ENCODE peak calls at places on chromosomes 4 and X, in eight cellular contexts. One of them, this sample, is unnamed. For H3K4me1, the result is how much of the 10 kb centered on the place peaks cover.

GRCh38 chrX:132480581-132481203 is 8.1 kb downstream of the MBNL3 start:
- DNase-seq in aorta: no peak
- DNase-seq in SK-N-SH: no peak
- DNase-seq in lung: peak
- DNase-seq in GM23248: peak
- DNase-seq in neural progenitor cell: no peak
- DNase-seq in mesenchymal stem cell: peak
- DNase-seq in gastrocnemius medialis: peak
- DNase-seq in this sample: peak

GRCh38 chr4:121182296-121182695 is 18.2 kb upstream of the TNIP3 start:
- DNase-seq in aorta: no peak
- DNase-seq in SK-N-SH: no peak
- DNase-seq in lung: no peak
- DNase-seq in GM23248: peak
- DNase-seq in neural progenitor cell: no peak
- DNase-seq in mesenchymal stem cell: peak
- DNase-seq in gastrocnemius medialis: no peak
- DNase-seq in this sample: peak

GRCh38 chr4:108166038-108166437 is 2.7 kb downstream of the LEF1 start:
- DNase-seq in aorta: no peak
- DNase-seq in SK-N-SH: no peak
- DNase-seq in lung: no peak
- DNase-seq in GM23248: no peak
- DNase-seq in neural progenitor cell: peak
- DNase-seq in mesenchymal stem cell: no peak
- DNase-seq in gastrocnemius medialis: no peak
- DNase-seq in this sample: no peak

GRCh38 chr4:130479020-130479419 is 1383.1 kb downstream of the C4orf33 start:
- DNase-seq in aorta: no peak
- DNase-seq in SK-N-SH: no peak
- DNase-seq in lung: no peak
- DNase-seq in GM23248: peak
- DNase-seq in neural progenitor cell: no peak
- DNase-seq in mesenchymal stem cell: no peak
- DNase-seq in gastrocnemius medialis: no peak
- DNase-seq in this sample: no peak

GRCh38 chr4:159382875-159383568 is 280.1 kb downstream of the RAPGEF2 start:
- DNase-seq in aorta: no peak
- DNase-seq in SK-N-SH: no peak
- DNase-seq in lung: no peak
- DNase-seq in GM23248: no peak
- DNase-seq in neural progenitor cell: peak
- DNase-seq in mesenchymal stem cell: peak
- DNase-seq in gastrocnemius medialis: no peak
- DNase-seq in this sample: no peak

GRCh38 chr4:25913056-25913850 is 767 bp upstream of the SMIM20 start:
- DNase-seq in aorta: peak
- DNase-seq in SK-N-SH: peak
- DNase-seq in lung: peak
- DNase-seq in GM23248: no peak
- DNase-seq in neural progenitor cell: peak
- DNase-seq in mesenchymal stem cell: no peak
- DNase-seq in gastrocnemius medialis: peak
- DNase-seq in this sample: peak

GRCh38 chrX:20224814-20225487 is 41.8 kb downstream of the RPS6KA3 start:
- DNase-seq in aorta: no peak
- DNase-seq in SK-N-SH: no peak
- DNase-seq in lung: no peak
- DNase-seq in GM23248: peak
- DNase-seq in neural progenitor cell: no peak
- DNase-seq in mesenchymal stem cell: no peak
- DNase-seq in gastrocnemius medialis: no peak
- DNase-seq in this sample: no peak

GRCh38 chr4:3122081-3122563 is 47.6 kb downstream of the HTT start:
- DNase-seq in aorta: no peak
- DNase-seq in SK-N-SH: no peak
- DNase-seq in lung: no peak
- DNase-seq in GM23248: peak
- DNase-seq in neural progenitor cell: no peak
- DNase-seq in mesenchymal stem cell: peak
- DNase-seq in gastrocnemius medialis: no peak
- DNase-seq in this sample: no peak

GRCh38 chr4:124590480-124590879 is 122.1 kb downstream of the ANKRD50 start:
- DNase-seq in aorta: no peak
- DNase-seq in SK-N-SH: no peak
- DNase-seq in lung: no peak
- DNase-seq in GM23248: no peak
- DNase-seq in neural progenitor cell: no peak
- DNase-seq in mesenchymal stem cell: no peak
- DNase-seq in gastrocnemius medialis: no peak
- DNase-seq in this sample: no peak

GRCh38 chr4:166435449-166435848 is 562.4 kb downstream of the TLL1 start:
- DNase-seq in aorta: no peak
- DNase-seq in SK-N-SH: no peak
- DNase-seq in lung: no peak
- DNase-seq in GM23248: peak
- DNase-seq in neural progenitor cell: no peak
- DNase-seq in mesenchymal stem cell: peak
- DNase-seq in gastrocnemius medialis: no peak
- DNase-seq in this sample: no peak

GRCh38 chr4:1629704-1630093 is 54.4 kb downstream of the FAM53A start:
- DNase-seq in aorta: no peak
- DNase-seq in SK-N-SH: no peak
- DNase-seq in lung: no peak
- DNase-seq in GM23248: no peak
- DNase-seq in neural progenitor cell: no peak
- DNase-seq in mesenchymal stem cell: no peak
- DNase-seq in gastrocnemius medialis: no peak
- DNase-seq in this sample: no peak

GRCh38 chr4:77473509-77473908 is 132.1 kb upstream of the CXCL13 start:
- DNase-seq in aorta: no peak
- DNase-seq in SK-N-SH: peak
- DNase-seq in lung: no peak
- DNase-seq in GM23248: peak
- DNase-seq in neural progenitor cell: peak
- DNase-seq in mesenchymal stem cell: no peak
- DNase-seq in gastrocnemius medialis: no peak
- DNase-seq in this sample: no peak

GRCh38 chr4:183828125-183828524 is 77.0 kb upstream of the STOX2 start:
- DNase-seq in aorta: no peak
- DNase-seq in SK-N-SH: no peak
- DNase-seq in lung: no peak
- DNase-seq in GM23248: no peak
- DNase-seq in neural progenitor cell: no peak
- DNase-seq in mesenchymal stem cell: no peak
- DNase-seq in gastrocnemius medialis: no peak
- DNase-seq in this sample: no peak
- H3K27ac ChIP-seq in aorta: no peak
- H3K27ac ChIP-seq in SK-N-SH: no peak
- H3K27ac ChIP-seq in lung: no peak
- H3K27ac ChIP-seq in GM23248: no peak
- H3K27ac ChIP-seq in neural progenitor cell: no peak
- H3K27ac ChIP-seq in mesenchymal stem cell: no peak
- H3K27ac ChIP-seq in gastrocnemius medialis: no peak
- H3K27ac ChIP-seq in this sample: no peak

GRCh38 chr4:40846556-40846955 is 96.8 kb downstream of the NSUN7 start:
- DNase-seq in aorta: no peak
- DNase-seq in SK-N-SH: no peak
- DNase-seq in lung: no peak
- DNase-seq in GM23248: no peak
- DNase-seq in neural progenitor cell: no peak
- DNase-seq in mesenchymal stem cell: no peak
- DNase-seq in gastrocnemius medialis: no peak
- DNase-seq in this sample: no peak

GRCh38 chr4:40845136-40845910 is 95.6 kb downstream of the NSUN7 start:
- DNase-seq in aorta: no peak
- DNase-seq in SK-N-SH: no peak
- DNase-seq in lung: no peak
- DNase-seq in GM23248: no peak
- DNase-seq in neural progenitor cell: no peak
- DNase-seq in mesenchymal stem cell: no peak
- DNase-seq in gastrocnemius medialis: no peak
- DNase-seq in this sample: peak

GRCh38 chr4:40848251-40848650 is 98.5 kb downstream of the NSUN7 start:
- DNase-seq in aorta: no peak
- DNase-seq in SK-N-SH: no peak
- DNase-seq in lung: no peak
- DNase-seq in GM23248: no peak
- DNase-seq in neural progenitor cell: peak
- DNase-seq in mesenchymal stem cell: no peak
- DNase-seq in gastrocnemius medialis: no peak
- DNase-seq in this sample: no peak

GRCh38 chr4:40850496-40850895 is 100.7 kb downstream of the NSUN7 start:
- DNase-seq in aorta: no peak
- DNase-seq in SK-N-SH: no peak
- DNase-seq in lung: no peak
- DNase-seq in GM23248: no peak
- DNase-seq in neural progenitor cell: no peak
- DNase-seq in mesenchymal stem cell: no peak
- DNase-seq in gastrocnemius medialis: no peak
- DNase-seq in this sample: no peak

DNA sequence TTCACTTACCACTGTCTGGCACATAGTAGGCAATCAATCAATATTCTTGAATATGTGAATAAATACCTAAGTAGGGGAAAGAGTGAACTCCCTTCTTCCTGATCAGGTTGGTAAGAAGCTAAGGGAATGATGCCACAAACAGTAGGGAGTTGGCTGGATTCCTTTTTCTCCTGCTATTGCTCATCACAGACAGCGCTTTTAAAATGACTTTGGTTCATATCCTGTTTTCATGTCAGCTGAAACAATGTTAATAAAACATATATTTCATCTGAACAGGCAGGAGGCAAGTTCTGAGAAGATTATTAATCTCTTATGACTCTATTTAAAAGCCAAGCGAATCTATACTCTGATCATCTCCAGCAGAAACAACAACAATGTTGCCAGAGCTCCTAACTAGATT is 99.2 kb downstream of the NSUN7 start:
- DNase-seq in aorta: no peak
- DNase-seq in SK-N-SH: no peak
- DNase-seq in lung: no peak
- DNase-seq in GM23248: peak
- DNase-seq in neural progenitor cell: no peak
- DNase-seq in mesenchymal stem cell: no peak
- DNase-seq in gastrocnemius medialis: no peak
- DNase-seq in this sample: no peak
- H3K4me1 ChIP-seq in aorta: under half
- H3K4me1 ChIP-seq in SK-N-SH: under half
- H3K4me1 ChIP-seq in lung: under half
- H3K4me1 ChIP-seq in GM23248: under half
- H3K4me1 ChIP-seq in neural progenitor cell: under half
- H3K4me1 ChIP-seq in mesenchymal stem cell: under half
- H3K4me1 ChIP-seq in gastrocnemius medialis: under half
- H3K4me1 ChIP-seq in this sample: under half

GRCh38 chr4:7382634-7383014 is 52.1 kb downstream of the PSAPL1 start:
- DNase-seq in aorta: peak
- DNase-seq in SK-N-SH: peak
- DNase-seq in lung: no peak
- DNase-seq in GM23248: no peak
- DNase-seq in neural progenitor cell: no peak
- DNase-seq in mesenchymal stem cell: no peak
- DNase-seq in gastrocnemius medialis: no peak
- DNase-seq in this sample: no peak
- H3K4me3 ChIP-seq in aorta: no peak
- H3K4me3 ChIP-seq in SK-N-SH: no peak
- H3K4me3 ChIP-seq in lung: no peak
- H3K4me3 ChIP-seq in GM23248: no peak
- H3K4me3 ChIP-seq in neural progenitor cell: no peak
- H3K4me3 ChIP-seq in mesenchymal stem cell: no peak
- H3K4me3 ChIP-seq in gastrocnemius medialis: no peak
- H3K4me3 ChIP-seq in this sample: no peak

GRCh38 chrX:9522756-9523155 is 57.9 kb downstream of the TBL1X start:
- DNase-seq in aorta: no peak
- DNase-seq in SK-N-SH: no peak
- DNase-seq in lung: no peak
- DNase-seq in GM23248: no peak
- DNase-seq in neural progenitor cell: no peak
- DNase-seq in mesenchymal stem cell: no peak
- DNase-seq in gastrocnemius medialis: no peak
- DNase-seq in this sample: no peak

GRCh38 chrX:9518896-9519295 is 54.0 kb downstream of the TBL1X start:
- DNase-seq in aorta: no peak
- DNase-seq in SK-N-SH: no peak
- DNase-seq in lung: no peak
- DNase-seq in GM23248: no peak
- DNase-seq in neural progenitor cell: no peak
- DNase-seq in mesenchymal stem cell: no peak
- DNase-seq in gastrocnemius medialis: no peak
- DNase-seq in this sample: no peak

GRCh38 chrX:9517062-9517461 is 52.2 kb downstream of the TBL1X start:
- DNase-seq in aorta: no peak
- DNase-seq in SK-N-SH: no peak
- DNase-seq in lung: no peak
- DNase-seq in GM23248: no peak
- DNase-seq in neural progenitor cell: no peak
- DNase-seq in mesenchymal stem cell: no peak
- DNase-seq in gastrocnemius medialis: no peak
- DNase-seq in this sample: no peak

GRCh38 chrX:9519546-9520210 is 54.8 kb downstream of the TBL1X start:
- DNase-seq in aorta: no peak
- DNase-seq in SK-N-SH: no peak
- DNase-seq in lung: no peak
- DNase-seq in GM23248: peak
- DNase-seq in neural progenitor cell: no peak
- DNase-seq in mesenchymal stem cell: no peak
- DNase-seq in gastrocnemius medialis: peak
- DNase-seq in this sample: no peak

GRCh38 chrX:9520211-9520590 is 55.3 kb downstream of the TBL1X start:
- DNase-seq in aorta: no peak
- DNase-seq in SK-N-SH: no peak
- DNase-seq in lung: no peak
- DNase-seq in GM23248: no peak
- DNase-seq in neural progenitor cell: no peak
- DNase-seq in mesenchymal stem cell: no peak
- DNase-seq in gastrocnemius medialis: no peak
- DNase-seq in this sample: no peak
- H3K27ac ChIP-seq in aorta: no peak
- H3K27ac ChIP-seq in SK-N-SH: no peak
- H3K27ac ChIP-seq in lung: no peak
- H3K27ac ChIP-seq in GM23248: no peak
- H3K27ac ChIP-seq in neural progenitor cell: no peak
- H3K27ac ChIP-seq in mesenchymal stem cell: no peak
- H3K27ac ChIP-seq in gastrocnemius medialis: no peak
- H3K27ac ChIP-seq in this sample: no peak

DNA sequence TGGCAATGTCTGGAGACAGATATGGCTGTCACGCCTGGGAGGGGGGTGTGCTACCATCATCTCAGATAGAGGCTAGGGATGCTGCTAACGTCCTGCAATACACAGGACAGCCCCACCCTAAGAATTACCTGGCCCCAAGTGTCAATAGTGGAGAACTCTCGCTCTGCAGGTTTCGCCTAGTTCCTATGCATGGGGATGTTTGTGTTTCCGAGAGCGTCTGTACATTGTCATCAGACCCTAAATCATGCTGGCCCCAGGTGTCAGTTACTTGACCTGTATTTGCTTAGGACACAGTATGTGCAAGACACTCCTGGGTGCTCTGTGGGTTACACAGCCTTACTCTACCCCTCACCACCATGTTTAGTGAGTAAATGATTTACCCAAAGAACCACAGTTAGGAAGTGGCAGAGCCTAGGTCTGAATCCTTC is 90.8 kb downstream of the AFF1 start:
- DNase-seq in aorta: no peak
- DNase-seq in SK-N-SH: no peak
- DNase-seq in lung: no peak
- DNase-seq in GM23248: no peak
- DNase-seq in neural progenitor cell: no peak
- DNase-seq in mesenchymal stem cell: no peak
- DNase-seq in gastrocnemius medialis: no peak
- DNase-seq in this sample: no peak
- H3K4me1 ChIP-seq in aorta: under half
- H3K4me1 ChIP-seq in SK-N-SH: under half
- H3K4me1 ChIP-seq in lung: half or more
- H3K4me1 ChIP-seq in GM23248: under half
- H3K4me1 ChIP-seq in neural progenitor cell: half or more
- H3K4me1 ChIP-seq in mesenchymal stem cell: under half
- H3K4me1 ChIP-seq in gastrocnemius medialis: half or more
- H3K4me1 ChIP-seq in this sample: half or more

This sample was measured in thyroid gland.